ENCODE peak calls at places on chromosomes 13 and 19, in seven cellular contexts. A is body of pancreas, F is stomach, G is adrenal gland, U is H1, X is heart left ventricle, N is tibial nerve. H is an unnamed sample. For H3K4me1, the result is how much of the 10 kb centered on the place peaks cover.

GRCh38 chr13:44972956-44973581 is 16.2 kb downstream of the NUFIP1 start:
- DNase-seq in G (no peak), U (no peak), N (no peak), A (no peak), F (no peak), X (no peak), H (no peak)

GRCh38 chr13:100751826-100752225 is 77.2 kb upstream of the TMTC4 start:
- DNase-seq in A (no peak), U (no peak), N (no peak), F (no peak), G (no peak), X (no peak), H (no peak)

GRCh38 chr19:6740589-6741348 is 1.3 kb downstream of the TRIP10 start:
- DNase-seq in U (no peak), A (peak), N (no peak), X (peak), F (peak), G (peak), H (peak)

GRCh38 chr13:30615851-30616311 is 1.8 kb upstream of the USPL1 start:
- DNase-seq in N (peak), X (no peak), U (no peak), A (no peak), F (no peak), G (no peak), H (no peak)

GRCh38 chr13:20425819-20426219 is 99.8 kb downstream of the CRYL1 start:
- DNase-seq in X (no peak), F (no peak), A (no peak), N (no peak), U (no peak), G (no peak), H (no peak)

GRCh38 chr19:45182758-45183157 is 4.2 kb downstream of the BLOC1S3 start:
- DNase-seq in U (no peak), A (no peak), F (peak), X (no peak), N (no peak), G (no peak), H (no peak)

GRCh38 chr19:6038634-6039405 is 60.9 kb upstream of the RANBP3 start:
- DNase-seq in U (no peak), F (no peak), X (no peak), G (no peak), A (no peak), N (no peak), H (no peak)

GRCh38 chr13:49938274-49938673 is 2.1 kb upstream of the SPRYD7 start:
- DNase-seq in X (no peak), G (no peak), A (no peak), F (no peak), N (no peak), U (no peak), H (no peak)

GRCh38 chr19:55005684-55006488 is 32.2 kb downstream of the GP6 start:
- DNase-seq in G (no peak), X (no peak), F (no peak), N (peak), A (peak), U (no peak), H (no peak)

GRCh38 chr19:31962565-31962996 is 382.8 kb upstream of the ZNF507 start:
- DNase-seq in A (no peak), F (no peak), U (no peak), N (no peak), G (no peak), X (no peak), H (no peak)

GRCh38 chr13:94713556-94714182 is 1.3 kb upstream of the SOX21 start:
- DNase-seq in A (no peak), X (no peak), N (no peak), F (no peak), G (no peak), U (no peak), H (no peak)

GRCh38 chr13:29999492-30000372 is 149.3 kb upstream of the UBL3 start:
- DNase-seq in U (no peak), X (no peak), G (no peak), F (no peak), N (no peak), A (no peak), H (no peak)

GRCh38 chr13:75762967-75763366 is 126.8 kb downstream of the LMO7 start:
- DNase-seq in N (no peak), F (no peak), G (no peak), X (no peak), A (no peak), U (no peak), H (no peak)

GRCh38 chr13:75769141-75769905 is 133.2 kb downstream of the LMO7 start:
- DNase-seq in A (no peak), X (no peak), U (no peak), F (no peak), G (no peak), N (no peak), H (no peak)

GRCh38 chr13:75764251-75764650 is 128.1 kb downstream of the LMO7 start:
- DNase-seq in G (no peak), A (no peak), F (no peak), N (no peak), U (no peak), X (no peak), H (no peak)

GRCh38 chr13:75763511-75763910 is 127.4 kb downstream of the LMO7 start:
- DNase-seq in U (no peak), F (no peak), N (no peak), A (no peak), X (no peak), G (no peak), H (no peak)

GRCh38 chr13:75766636-75767035 is 130.5 kb downstream of the LMO7 start:
- DNase-seq in F (no peak), N (no peak), A (no peak), U (no peak), X (no peak), G (no peak), H (no peak)
- TF ChIP-seq POLR2A in F (no peak), N (no peak), A (no peak), U (no peak), X (no peak), G (no peak), H (no peak)

DNA sequence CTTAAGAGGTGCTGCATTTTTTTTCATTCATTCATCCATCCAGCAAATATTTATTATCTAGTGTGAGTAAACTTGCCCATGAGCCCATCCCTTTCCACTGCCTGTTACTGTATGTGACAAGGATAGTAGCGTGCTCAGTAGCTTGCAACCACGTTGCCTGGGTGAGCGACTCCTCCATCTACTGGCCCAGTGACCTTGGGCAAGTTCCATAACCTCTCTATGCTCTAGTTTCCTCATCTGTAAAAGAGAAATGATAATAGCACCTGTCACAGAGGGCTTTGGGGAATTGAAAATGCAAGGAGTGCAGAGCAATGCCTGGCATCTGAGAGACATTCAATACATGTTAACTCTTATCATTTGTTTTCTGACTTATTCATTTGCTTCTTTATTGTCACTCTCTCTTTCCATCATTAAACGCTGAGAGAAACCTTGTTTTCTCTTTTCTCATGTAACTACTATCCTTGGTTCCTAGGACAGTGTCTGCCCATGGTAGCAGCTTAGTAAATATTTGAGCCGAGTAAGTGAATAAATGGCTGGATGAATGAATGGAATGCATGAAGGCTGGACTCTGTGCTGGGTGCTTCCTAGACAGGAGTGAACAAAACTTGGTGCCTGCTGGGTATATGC is 19.9 kb downstream of the LRCH1 start:
- DNase-seq in X (no peak), A (no peak), N (no peak), U (no peak), F (no peak), G (no peak), H (no peak)
- H3K4me1 ChIP-seq in X (half or more), A (under half), N (under half), U (under half), F (half or more), G (under half), H (under half)

GRCh38 chr19:12400618-12401502 is at the start of gene ZNF799:
- DNase-seq in N (peak), A (peak), U (peak), X (peak), G (peak), F (peak), H (peak)
- TF ChIP-seq POLR2A in N (peak), A (peak), U (no peak), X (peak), G (peak), F (no peak), H (peak)

GRCh38 chr13:98285852-98286594 is 109.0 kb upstream of the RNF113B start:
- DNase-seq in U (no peak), N (no peak), A (no peak), X (no peak), G (no peak), F (no peak), H (no peak)

GRCh38 chr13:98290261-98290660 is 113.2 kb upstream of the RNF113B start:
- DNase-seq in U (no peak), G (no peak), A (no peak), F (no peak), N (no peak), X (no peak), H (no peak)

GRCh38 chr13:98286814-98287213 is 109.7 kb upstream of the RNF113B start:
- DNase-seq in U (no peak), A (no peak), N (no peak), G (no peak), F (no peak), X (no peak), H (no peak)

GRCh38 chr13:98291658-98292057 is 114.6 kb upstream of the RNF113B start:
- DNase-seq in A (peak), U (no peak), N (no peak), F (no peak), X (no peak), G (no peak), H (no peak)

DNA sequence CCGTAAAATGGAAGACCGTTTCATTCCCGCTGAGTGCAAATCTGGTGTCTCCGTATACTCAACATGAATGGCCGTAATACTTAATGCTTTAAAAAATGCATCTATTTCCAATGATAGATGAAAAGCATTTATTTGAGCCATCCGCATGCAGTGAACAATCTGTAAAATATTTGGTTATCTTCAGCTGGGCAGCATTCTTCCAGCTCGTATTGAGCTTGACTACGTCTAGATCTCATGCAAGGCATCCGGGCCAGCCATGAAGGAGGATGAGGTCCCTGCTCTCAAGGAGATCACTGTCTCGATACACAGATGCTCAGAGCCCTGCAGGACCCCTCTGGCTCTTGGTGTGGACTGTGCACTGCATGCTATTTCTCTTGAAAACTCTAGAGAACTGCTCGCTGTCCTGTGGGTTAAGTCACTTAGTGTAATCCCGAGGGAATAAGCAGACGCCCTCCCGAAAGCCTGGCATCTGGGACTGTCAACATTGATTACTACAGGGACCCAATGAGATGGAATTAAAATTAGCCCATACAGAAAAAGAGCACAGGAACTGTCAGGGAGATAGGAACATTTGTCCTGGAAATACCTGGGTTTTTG is 112.4 kb upstream of the RNF113B start:
- DNase-seq in N (no peak), G (no peak), A (no peak), U (no peak), X (no peak), F (no peak), H (no peak)
- H3K4me1 ChIP-seq in N (under half), G (under half), A (under half), U (under half), X (under half), F (under half), H (under half)

GRCh38 chr19:35059799-35060091 is 18.2 kb downstream of the HPN start:
- DNase-seq in U (no peak), G (no peak), X (no peak), A (no peak), N (no peak), F (no peak), H (no peak)
- TF ChIP-seq POLR2A in U (no peak), G (no peak), X (no peak), A (no peak), N (no peak), F (no peak), H (no peak)

DNA sequence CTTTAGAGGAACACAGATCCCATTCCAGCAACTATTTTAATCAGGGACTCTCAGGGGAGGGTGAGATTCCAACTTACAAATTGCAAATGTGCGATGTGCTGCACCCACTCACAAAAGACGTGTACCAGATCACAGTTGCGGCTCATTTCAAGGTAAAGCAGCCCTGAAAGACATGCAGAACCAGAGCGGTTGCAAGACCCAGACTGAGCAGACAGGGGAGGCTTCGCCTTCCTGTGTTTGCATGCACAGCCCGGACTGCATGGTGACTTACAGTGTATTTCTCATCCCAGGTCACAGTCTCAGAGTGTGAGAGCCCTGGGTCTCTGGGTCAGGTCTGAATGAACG is 84.6 kb downstream of the ATP11A start:
- DNase-seq in X (no peak), F (no peak), G (no peak), U (no peak), N (no peak), A (no peak), H (no peak)
- H3K4me1 ChIP-seq in X (under half), F (under half), G (under half), U (under half), N (under half), A (under half), H (under half)

GRCh38 chr19:1254530-1255185 is 6.3 kb downstream of the MIDN start:
- DNase-seq in A (no peak), X (no peak), F (no peak), G (no peak), N (no peak), U (no peak), H (peak)
- TF ChIP-seq POLR2A in A (no peak), X (no peak), F (no peak), G (no peak), N (no peak), U (no peak), H (no peak)

H was measured in ovary.